ENCODE peak calls at places on chromosomes 12 and 14, in seven cellular contexts. J is cardiac muscle cell; R is transverse colon; O is A549; E is uterus; X is mammary epithelial cell; D is CD8-positive, alpha-beta memory T cell. M is an unnamed sample.

GRCh38 chr14:36771256-36771655 is 109.6 kb downstream of the PAX9 start:
- DNase-seq in J (no peak), X (no peak), D (no peak), E (no peak), O (no peak), R (peak; percentile 10), M (no peak)

GRCh38 chr12:3604750-3605638 is 114.0 kb downstream of the PRMT8 start:
- DNase-seq in J (peak; percentile 46), O (no peak), R (peak; percentile 39), X (peak; percentile 61), E (no peak), D (no peak), M (no peak)

GRCh38 chr12:20367731-20368652 is at the start of gene PDE3A:
- DNase-seq in O (peak; percentile 84), J (peak; percentile 78), R (peak; percentile 76), X (peak; percentile 14), D (no peak), E (peak; percentile 59), M (no peak)

GRCh38 chr14:99539503-99539902 is 58.3 kb downstream of the CCNK start:
- DNase-seq in O (no peak), J (no peak), E (no peak), X (no peak), D (no peak), R (no peak), M (no peak)

GRCh38 chr12:2804390-2805145 is 7.9 kb upstream of the ITFG2 start:
- DNase-seq in D (no peak), R (no peak), O (no peak), E (peak; percentile 59), X (no peak), J (peak; percentile 79), M (no peak)

GRCh38 chr14:79418649-79419415 is 792.5 kb downstream of the DIO2 start:
- DNase-seq in J (no peak), R (no peak), E (no peak), O (no peak), D (no peak), X (no peak), M (no peak)

GRCh38 chr12:41932470-41932991 is 212.1 kb downstream of the GXYLT1 start:
- DNase-seq in X (no peak), O (no peak), R (peak; percentile 28), D (no peak), E (peak; percentile 36), J (peak; percentile 57), M (no peak)

GRCh38 chr12:92899388-92900001 is 29.6 kb downstream of the EEA1 start:
- DNase-seq in J (no peak), R (peak; percentile 59), X (peak; percentile 95), D (no peak), E (peak; percentile 93), O (peak; percentile 82), M (no peak)

GRCh38 chr14:53330441-53330840 is 177.3 kb upstream of the DDHD1 start:
- DNase-seq in E (no peak), X (peak; percentile 47), D (no peak), J (no peak), O (no peak), R (no peak), M (no peak)

GRCh38 chr14:61749867-61750266 is 12.4 kb upstream of the SNAPC1 start:
- DNase-seq in R (peak; percentile 44), E (no peak), D (no peak), X (no peak), O (peak; percentile 48), J (peak; percentile 60), M (no peak)

GRCh38 chr12:65608319-65608916 is 215.9 kb upstream of the HMGA2 start:
- DNase-seq in O (no peak), D (no peak), E (no peak), X (peak; percentile 77), R (no peak), J (peak; percentile 22), M (no peak)

GRCh38 chr12:98373019-98373554 is 142.3 kb upstream of the TMPO start:
- DNase-seq in J (peak; percentile 57), X (peak; percentile 38), O (peak; percentile 38), E (no peak), R (no peak), D (no peak), M (no peak)

GRCh38 chr12:80232873-80233272 is 133.5 kb downstream of the OTOGL start:
- DNase-seq in D (no peak), J (no peak), O (no peak), X (no peak), E (no peak), R (no peak), M (no peak)

GRCh38 chr12:113961921-113962710 is 4.0 kb downstream of the RBM19 start:
- DNase-seq in X (peak; percentile 52), J (no peak), D (no peak), E (no peak), O (no peak), R (no peak), M (no peak)

GRCh38 chr12:132523576-132524331 is 33.8 kb downstream of the FBRSL1 start:
- DNase-seq in R (peak; percentile 73), D (peak; percentile 75), O (peak; percentile 92), E (peak; percentile 43), X (peak; percentile 14), J (peak; percentile 72), M (peak; percentile 67)

GRCh38 chr12:7112041-7112440 is 3.0 kb upstream of the C1RL start:
- DNase-seq in X (no peak), R (no peak), D (no peak), O (no peak), E (no peak), J (no peak), M (no peak)

GRCh38 chr12:93323625-93324165 is 54.0 kb upstream of the NUDT4 start:
- DNase-seq in O (no peak), R (no peak), X (peak; percentile 50), J (no peak), D (no peak), E (no peak), M (no peak)

GRCh38 chr12:120406553-120406952 is 31.4 kb upstream of the COX6A1 start:
- DNase-seq in J (no peak), O (no peak), R (no peak), D (no peak), X (no peak), E (no peak), M (no peak)

GRCh38 chr12:10305411-10305810 is 2.3 kb upstream of the KLRD1 start:
- DNase-seq in O (no peak), J (no peak), X (no peak), E (no peak), D (peak; percentile 53), R (no peak), M (no peak)

DNA sequence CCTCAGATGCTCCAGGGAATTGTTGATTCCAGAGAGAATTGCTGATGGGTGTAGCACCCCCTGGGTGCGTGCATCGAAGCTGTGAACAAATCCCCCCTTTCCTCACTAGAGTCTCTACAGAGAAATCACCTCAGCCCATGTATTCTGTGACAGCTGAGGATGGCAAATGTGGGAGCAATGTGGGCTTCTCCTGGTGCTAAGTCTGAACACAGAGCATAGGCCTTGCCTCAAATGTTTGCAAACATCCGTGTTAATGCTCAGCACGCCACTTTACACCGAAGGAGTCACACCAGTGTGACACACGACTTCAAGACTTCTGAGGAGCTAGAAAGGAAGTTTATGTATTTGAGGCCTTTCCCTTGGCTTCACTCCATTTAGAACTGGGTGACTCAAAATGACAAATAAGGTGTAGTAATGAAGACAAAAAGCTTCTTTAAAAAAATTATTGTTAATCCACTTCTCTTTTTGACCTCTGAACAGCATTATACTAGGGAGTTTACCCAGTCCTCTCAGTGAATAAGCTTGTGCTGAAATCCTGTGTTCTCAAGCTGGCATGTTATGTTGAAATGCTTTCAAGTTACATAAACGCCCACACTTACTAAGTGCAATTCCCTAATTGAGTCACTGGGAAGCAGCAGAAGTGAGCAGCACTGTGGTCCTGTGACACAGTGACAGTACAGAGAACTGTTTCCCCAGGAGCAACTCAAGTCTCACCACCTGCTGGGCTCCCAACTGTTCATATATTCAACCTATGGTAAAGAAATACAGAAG is 92.9 kb downstream of the FAR2 start:
- DNase-seq in X (peak; percentile 90), R (peak; percentile 37), J (peak; percentile 35), D (no peak), O (no peak), E (no peak), M (no peak)
- H3K4me3 ChIP-seq in X (no peak overlapping the region), R (no peak overlapping the region), J (no peak overlapping the region), D (no peak overlapping the region), O (no peak overlapping the region), E (no peak overlapping the region), M (no peak overlapping the region)

DNA sequence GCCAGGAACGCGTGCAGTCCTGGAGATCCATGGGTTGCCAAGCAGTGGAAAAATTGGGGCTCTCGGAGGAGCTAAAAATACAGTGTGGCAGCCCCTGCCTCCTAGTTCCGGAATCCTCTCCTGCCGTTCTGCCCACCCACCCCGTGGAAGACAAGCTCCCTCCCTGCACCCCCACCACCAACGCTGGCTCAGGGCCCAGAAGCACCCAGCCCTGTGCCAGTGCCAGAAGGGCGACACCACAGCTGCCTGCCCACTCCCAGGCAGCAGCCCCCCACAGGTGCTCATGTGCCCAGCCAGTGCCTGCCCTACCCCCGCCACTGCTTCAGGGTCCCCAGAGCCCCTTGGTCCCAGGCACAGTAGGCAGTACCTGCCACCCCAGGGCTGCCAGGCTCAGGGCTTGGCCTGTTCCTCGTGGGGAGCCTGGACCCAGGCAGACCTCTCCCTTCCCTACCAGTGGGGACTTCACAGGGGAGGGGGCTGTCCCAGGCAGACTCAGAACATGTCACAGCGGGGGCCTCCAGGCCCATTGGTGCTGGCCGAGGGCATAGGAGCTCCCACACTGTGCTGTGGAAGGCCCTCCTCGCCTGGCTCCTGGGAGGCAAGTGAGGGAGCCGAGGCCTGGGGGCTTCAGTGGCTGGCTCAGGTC is 7.4 kb downstream of the INF2 start:
- DNase-seq in O (no peak), R (no peak), E (no peak), X (no peak), D (no peak), J (no peak), M (no peak)
- H3K27ac ChIP-seq in O (peak overlapping the region; percentile 98), R (peak overlapping the region; percentile 57), E (no peak overlapping the region), X (no peak overlapping the region), D (no peak overlapping the region), J (no peak overlapping the region), M (no peak overlapping the region)

GRCh38 chr14:68781161-68782021 is 11.5 kb downstream of the ZFP36L1 start:
- DNase-seq in R (peak; percentile 64), E (peak; percentile 50), D (peak; percentile 87), X (no peak), J (no peak), O (no peak), M (peak; percentile 55)
- H3K4me3 ChIP-seq in R (no peak overlapping the region), E (no peak overlapping the region), D (peak overlapping the region; percentile 57), X (no peak overlapping the region), J (no peak overlapping the region), O (no peak overlapping the region), M (peak overlapping the region; percentile 29)

DNA sequence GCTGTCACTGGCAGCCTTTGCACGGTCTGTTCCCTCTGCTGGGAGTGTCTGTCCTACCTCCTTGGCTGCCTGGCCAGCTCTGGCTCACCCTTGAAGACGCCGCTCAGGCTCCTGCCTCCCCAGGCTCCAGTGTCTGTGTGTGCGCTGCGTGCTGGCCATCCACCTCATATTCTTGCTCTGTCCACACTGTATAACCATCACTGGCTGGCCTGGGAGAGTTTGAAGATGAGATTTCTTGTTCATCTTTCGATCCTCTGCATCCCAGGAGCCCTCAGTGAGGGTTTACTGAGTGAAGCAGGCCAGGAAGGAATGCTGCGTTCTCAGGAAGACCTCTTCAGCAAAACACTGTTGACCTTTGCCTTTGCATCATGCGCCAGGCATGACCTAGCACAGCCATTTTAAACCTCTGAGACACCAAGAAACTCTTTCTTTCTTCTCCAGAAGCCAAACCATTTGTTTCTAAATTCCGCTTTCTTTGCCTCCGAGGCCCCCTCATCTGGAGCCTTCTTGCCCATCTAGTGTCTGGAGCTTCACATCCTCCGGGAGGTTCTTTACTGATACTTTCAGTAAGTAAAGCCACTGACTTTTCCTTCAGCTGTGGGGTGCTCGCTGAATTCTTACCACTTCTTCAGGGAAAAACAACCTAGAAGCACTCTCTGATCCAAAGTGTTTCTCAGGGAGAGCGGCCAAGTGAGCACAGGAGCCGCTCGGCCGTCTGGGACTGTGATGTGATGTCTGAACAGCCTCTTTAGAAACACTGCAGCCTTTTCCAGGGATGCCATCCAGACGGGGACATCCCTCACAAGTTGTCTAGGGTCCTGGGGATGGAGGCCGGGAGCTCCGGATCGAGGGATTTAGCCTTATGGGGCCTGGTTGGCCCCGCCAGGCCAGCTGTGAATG is 160.9 kb downstream of the ZFP36L1 start:
- DNase-seq in J (no peak), X (no peak), R (no peak), O (no peak), D (no peak), E (peak; percentile 40), M (no peak)
- H3K27ac ChIP-seq in J (no peak overlapping the region), X (no peak overlapping the region), R (peak overlapping the region; percentile 80), O (peak overlapping the region; percentile 35), D (no peak overlapping the region), E (peak overlapping the region; percentile 82), M (no peak overlapping the region)

M was measured in CD8-positive, alpha-beta T cell.